ENCODE peak calls at places on chromosomes 11 and 22, in seven cellular contexts. M, J, E, W, O, Y and V are unnamed samples.

GRCh38 chr22:48719978-48720661 is 1107.6 kb downstream of the BRD1 start:
- DNase-seq in Y (no peak), W (no peak), O (no peak), M (peak), E (no peak), J (no peak), V (no peak)

GRCh38 chr22:32265882-32266767 is 11.0 kb upstream of the SLC5A4 start:
- DNase-seq in J (no peak), O (peak), E (peak), M (peak), Y (peak), W (peak), V (peak)

GRCh38 chr22:49763696-49764095 is 64.0 kb downstream of the BRD1 start:
- DNase-seq in O (no peak), W (no peak), E (no peak), M (no peak), Y (no peak), J (no peak), V (no peak)

GRCh38 chr11:34179026-34179675 is 73.7 kb downstream of the NAT10 start:
- DNase-seq in Y (no peak), W (no peak), M (no peak), J (no peak), O (no peak), E (no peak), V (no peak)

GRCh38 chr11:58659910-58660570 is 37.6 kb downstream of the CNTF start:
- DNase-seq in J (no peak), O (no peak), Y (no peak), M (no peak), E (no peak), W (no peak), V (no peak)

GRCh38 chr11:38530226-38530625 is 1932.2 kb upstream of the RAG2 start:
- DNase-seq in W (no peak), J (no peak), O (no peak), M (no peak), Y (no peak), E (no peak), V (no peak)

GRCh38 chr22:36384766-36385400 is 2.9 kb downstream of the MYH9 start:
- DNase-seq in M (no peak), W (no peak), O (no peak), J (no peak), Y (peak), E (peak), V (no peak)

GRCh38 chr11:72926076-72926475 is 111.9 kb downstream of the ATG16L2 start:
- DNase-seq in Y (no peak), J (no peak), W (no peak), M (no peak), E (no peak), O (no peak), V (no peak)

GRCh38 chr11:64226507-64227051 is 505 bp downstream of the NUDT22 start:
- DNase-seq in M (no peak), W (no peak), J (no peak), O (no peak), Y (peak), E (peak), V (peak)